ENCODE peak calls at places on chromosome 20, in nine cellular contexts. K, F, G, I, V, C, X, U and P are unnamed samples.

GRCh38 chr20:54680872-54681297 is 205.5 kb downstream of the DOK5 start:
- DNase-seq in K (peak), F (no peak), G (no peak), I (peak), V (peak), C (peak), X (peak), U (peak), P (peak)

GRCh38 chr20:10434832-10435812 is at the start of gene SLX4IP:
- DNase-seq in K (peak), F (peak), G (peak), I (peak), V (peak), C (peak), X (peak), U (peak), P (peak)

GRCh38 chr20:14521436-14521835 is 184.0 kb upstream of the FLRT3 start:
- DNase-seq in K (peak), F (no peak), G (no peak), I (peak), V (no peak), C (peak), X (no peak), U (no peak), P (peak)

GRCh38 chr20:32743237-32744112 is at the start of gene COMMD7:
- DNase-seq in K (peak), F (peak), G (no peak), I (peak), V (no peak), C (peak), X (peak), U (peak), P (peak)

GRCh38 chr20:9884666-9885065 is 45.8 kb upstream of the PAK5 start:
- DNase-seq in K (no peak), F (no peak), G (no peak), I (peak), V (no peak), C (peak), X (no peak), U (no peak), P (no peak)

GRCh38 chr20:59802018-59802417 is 131.4 kb downstream of the SYCP2 start:
- DNase-seq in K (no peak), F (no peak), G (no peak), I (no peak), V (no peak), C (no peak), X (no peak), U (no peak), P (no peak)

GRCh38 chr20:64137598-64138031 is 26.6 kb upstream of the MYT1 start:
- DNase-seq in K (no peak), F (no peak), G (no peak), I (no peak), V (no peak), C (no peak), X (no peak), U (no peak), P (no peak)

GRCh38 chr20:53914091-53914860 is 156.1 kb downstream of the BCAS1 start:
- DNase-seq in K (no peak), F (no peak), G (no peak), I (peak), V (no peak), C (peak), X (no peak), U (no peak), P (no peak)

GRCh38 chr20:17749628-17749978 is 49.8 kb downstream of the BANF2 start:
- DNase-seq in K (no peak), F (no peak), G (no peak), I (no peak), V (no peak), C (no peak), X (no peak), U (no peak), P (no peak)

GRCh38 chr20:63939061-63939935 is 16.9 kb downstream of the UCKL1 start:
- DNase-seq in K (no peak), F (no peak), G (no peak), I (no peak), V (no peak), C (no peak), X (no peak), U (no peak), P (no peak)

GRCh38 chr20:10676518-10676917 is 2.7 kb upstream of the JAG1 start:
- DNase-seq in K (no peak), F (no peak), G (no peak), I (no peak), V (no peak), C (no peak), X (no peak), U (no peak), P (no peak)

GRCh38 chr20:14573676-14574075 is 236.3 kb upstream of the FLRT3 start:
- DNase-seq in K (no peak), F (no peak), G (no peak), I (no peak), V (no peak), C (no peak), X (no peak), U (no peak), P (no peak)

GRCh38 chr20:39112196-39112743 is 150.1 kb downstream of the DHX35 start:
- DNase-seq in K (peak), F (no peak), G (peak), I (peak), V (peak), C (peak), X (peak), U (peak), P (peak)

GRCh38 chr20:34364013-34364382 is 925 bp downstream of the ITCH start:
- DNase-seq in K (peak), F (no peak), G (no peak), I (peak), V (no peak), C (peak), X (no peak), U (peak), P (peak)

GRCh38 chr20:45322952-45323383 is 14.9 kb upstream of the MATN4 start:
- DNase-seq in K (peak), F (no peak), G (no peak), I (peak), V (no peak), C (peak), X (no peak), U (peak), P (peak)

GRCh38 chr20:57654363-57654997 is 34.3 kb upstream of the ZBP1 start:
- DNase-seq in K (peak), F (no peak), G (peak), I (peak), V (peak), C (peak), X (peak), U (peak), P (peak)

GRCh38 chr20:63552481-63553249 is 1.3 kb upstream of the FNDC11 start:
- DNase-seq in K (no peak), F (peak), G (peak), I (no peak), V (no peak), C (no peak), X (no peak), U (peak), P (no peak)

GRCh38 chr20:25525857-25526256 is 59.5 kb downstream of the NINL start:
- DNase-seq in K (peak), F (no peak), G (no peak), I (peak), V (no peak), C (peak), X (no peak), U (no peak), P (no peak)

GRCh38 chr20:10671850-10672578 is 1.8 kb downstream of the JAG1 start:
- DNase-seq in K (peak), F (no peak), G (no peak), I (peak), V (no peak), C (peak), X (peak), U (peak), P (peak)

GRCh38 chr20:54078296-54078695 is 7.9 kb upstream of the BCAS1 start:
- DNase-seq in K (no peak), F (no peak), G (no peak), I (no peak), V (no peak), C (no peak), X (no peak), U (no peak), P (no peak)

GRCh38 chr20:12825180-12825579 is 183.6 kb upstream of the SPTLC3 start:
- DNase-seq in K (no peak), F (no peak), G (no peak), I (no peak), V (no peak), C (no peak), X (no peak), U (no peak), P (no peak)

GRCh38 chr20:23203951-23204730 is 118.0 kb upstream of the CD93 start:
- DNase-seq in K (no peak), F (no peak), G (no peak), I (no peak), V (no peak), C (no peak), X (no peak), U (no peak), P (no peak)

GRCh38 chr20:38173237-38174156 is 8.4 kb upstream of the TGM2 start:
- DNase-seq in K (peak), F (no peak), G (no peak), I (peak), V (no peak), C (peak), X (peak), U (peak), P (peak)

GRCh38 chr20:618980-619379 is 8.9 kb upstream of the TCF15 start:
- DNase-seq in K (no peak), F (no peak), G (no peak), I (no peak), V (no peak), C (no peak), X (no peak), U (no peak), P (peak)

GRCh38 chr20:14724465-14724864 is 387.1 kb upstream of the FLRT3 start:
- DNase-seq in K (no peak), F (no peak), G (no peak), I (no peak), V (no peak), C (no peak), X (no peak), U (no peak), P (no peak)

GRCh38 chr20:23399568-23400241 is 21.6 kb downstream of the NAPB start:
- DNase-seq in K (no peak), F (no peak), G (no peak), I (peak), V (no peak), C (peak), X (no peak), U (no peak), P (no peak)

GRCh38 chr20:49899551-49900383 is 15.6 kb downstream of the SPATA2 start:
- DNase-seq in K (no peak), F (no peak), G (no peak), I (peak), V (no peak), C (no peak), X (no peak), U (no peak), P (no peak)

GRCh38 chr20:44495257-44495656 is 19.6 kb downstream of the TTPAL start:
- DNase-seq in K (peak), F (no peak), G (no peak), I (peak), V (no peak), C (peak), X (no peak), U (no peak), P (peak)

GRCh38 chr20:22402990-22403859 is 181.1 kb downstream of the FOXA2 start:
- DNase-seq in K (no peak), F (no peak), G (no peak), I (no peak), V (peak), C (peak), X (peak), U (no peak), P (no peak)

GRCh38 chr20:15627089-15627488 is 946.2 kb downstream of the KIF16B start:
- DNase-seq in K (no peak), F (no peak), G (no peak), I (no peak), V (no peak), C (no peak), X (no peak), U (no peak), P (no peak)

GRCh38 chr20:43849496-43850197 is 65.0 kb upstream of the TOX2 start:
- DNase-seq in K (peak), F (no peak), G (no peak), I (peak), V (no peak), C (peak), X (no peak), U (no peak), P (no peak)

GRCh38 chr20:43925215-43925614 is 10.6 kb downstream of the TOX2 start:
- DNase-seq in K (no peak), F (peak), G (no peak), I (no peak), V (no peak), C (peak), X (no peak), U (no peak), P (no peak)

GRCh38 chr20:63322923-63323253 is 29.9 kb downstream of the COL20A1 start:
- DNase-seq in K (no peak), F (no peak), G (no peak), I (no peak), V (no peak), C (no peak), X (no peak), U (no peak), P (no peak)

GRCh38 chr20:22924036-22924737 is 110.9 kb upstream of the SSTR4 start:
- DNase-seq in K (no peak), F (no peak), G (no peak), I (no peak), V (no peak), C (peak), X (no peak), U (no peak), P (no peak)

GRCh38 chr20:61761453-61762207 is 304.1 kb downstream of the TAF4 start:
- DNase-seq in K (no peak), F (no peak), G (no peak), I (no peak), V (no peak), C (no peak), X (no peak), U (no peak), P (no peak)

GRCh38 chr20:19363439-19363838 is 151.0 kb downstream of the SLC24A3 start:
- DNase-seq in K (no peak), F (no peak), G (no peak), I (no peak), V (no peak), C (no peak), X (no peak), U (no peak), P (no peak)

GRCh38 chr20:62921119-62921687 is 5.1 kb downstream of the DIDO1 start:
- DNase-seq in K (peak), F (no peak), G (no peak), I (peak), V (peak), C (peak), X (peak), U (peak), P (peak)

GRCh38 chr20:57993738-57994431 is 234.6 kb downstream of the ANKRD60 start:
- DNase-seq in K (no peak), F (no peak), G (no peak), I (no peak), V (no peak), C (peak), X (no peak), U (no peak), P (no peak)

GRCh38 chr20:8399963-8400362 is 267.9 kb downstream of the PLCB1 start:
- DNase-seq in K (no peak), F (peak), G (no peak), I (no peak), V (no peak), C (no peak), X (no peak), U (peak), P (peak)

GRCh38 chr20:5529331-5530142 is 212.8 kb upstream of the PROKR2 start:
- DNase-seq in K (peak), F (peak), G (peak), I (peak), V (peak), C (peak), X (peak), U (peak), P (peak)
- H3K4me2 ChIP-seq in K (peak), F (peak), G (peak), I (no peak), V (no peak), C (peak), X (no peak), U (peak), P (no peak)

GRCh38 chr20:36271639-36272546 is 34.2 kb upstream of the DLGAP4 start:
- DNase-seq in K (no peak), F (no peak), G (no peak), I (no peak), V (no peak), C (no peak), X (no peak), U (peak), P (peak)

GRCh38 chr20:36274248-36274841 is 31.8 kb upstream of the DLGAP4 start:
- DNase-seq in K (no peak), F (no peak), G (no peak), I (no peak), V (no peak), C (no peak), X (peak), U (no peak), P (no peak)

GRCh38 chr20:36275011-36275410 is 31.1 kb upstream of the DLGAP4 start:
- DNase-seq in K (no peak), F (no peak), G (no peak), I (no peak), V (no peak), C (no peak), X (no peak), U (peak), P (no peak)

GRCh38 chr20:36272547-36273220 is 33.5 kb upstream of the DLGAP4 start:
- DNase-seq in K (no peak), F (no peak), G (no peak), I (no peak), V (no peak), C (no peak), X (no peak), U (no peak), P (no peak)

DNA sequence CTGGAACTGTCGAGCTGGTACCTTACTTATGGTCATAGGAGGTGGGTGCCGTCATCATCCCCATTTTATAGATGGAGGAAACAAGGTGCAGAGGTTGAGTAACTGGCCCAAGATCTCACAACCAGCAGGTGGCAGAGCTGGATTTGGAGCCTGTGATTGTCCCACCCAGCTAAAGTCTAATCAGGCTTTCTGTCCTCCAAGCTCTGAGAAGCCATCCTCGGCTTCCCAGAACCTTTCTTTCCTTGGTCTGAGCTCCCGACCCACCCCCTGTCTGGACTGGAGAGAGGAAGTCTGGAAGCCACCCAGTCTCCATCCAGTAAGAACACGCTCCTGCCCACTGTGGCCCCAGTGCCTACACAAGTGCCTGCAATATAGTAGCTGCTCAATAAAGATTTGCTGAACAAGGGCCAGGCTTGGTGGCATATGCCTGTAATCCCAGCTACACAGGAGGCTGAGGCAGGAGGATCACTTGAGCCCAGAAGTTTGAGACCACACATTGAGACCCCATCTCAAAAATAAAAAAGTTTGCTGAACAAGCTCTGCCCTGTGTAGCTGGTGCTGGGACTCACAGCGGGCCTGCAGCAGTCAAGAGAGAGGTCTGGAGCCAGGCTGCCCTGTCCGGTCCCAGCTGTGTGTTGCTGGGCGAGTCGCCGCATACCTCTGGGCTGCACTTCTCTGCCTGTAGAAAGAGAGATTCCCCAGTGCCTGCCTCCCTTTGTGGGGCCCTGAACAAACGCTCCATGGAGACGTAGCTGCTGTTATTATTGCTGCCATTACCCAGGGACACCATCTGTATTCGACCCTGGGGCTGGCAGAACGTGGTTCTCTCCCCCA is 32.5 kb upstream of the DLGAP4 start:
- DNase-seq in K (peak), F (no peak), G (no peak), I (peak), V (no peak), C (peak), X (peak), U (peak), P (peak)
- H3K9ac ChIP-seq in K (no peak), F (no peak), G (no peak), I (no peak), V (no peak), C (no peak), X (no peak), U (no peak), P (no peak)

DNA sequence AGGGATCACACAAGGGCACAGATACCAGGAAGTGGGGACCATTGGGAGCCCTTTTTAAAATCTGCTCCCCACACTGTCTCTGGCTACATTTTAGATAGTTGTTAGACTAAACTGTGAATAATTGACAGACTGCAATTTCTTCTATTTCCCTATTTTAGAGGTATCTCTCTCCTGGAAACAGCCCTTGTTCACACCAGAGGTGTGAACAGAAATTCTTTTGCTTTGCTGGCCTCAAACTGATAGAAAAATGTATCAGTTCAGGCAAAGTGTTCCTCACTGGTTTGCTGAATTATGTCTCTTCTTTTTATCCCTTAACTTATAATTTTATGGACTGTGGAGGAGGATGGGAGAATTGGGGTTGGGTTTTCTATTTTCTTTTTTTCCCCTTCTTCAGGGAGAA is 513.1 kb upstream of the SULF2 start:
- DNase-seq in K (no peak), F (no peak), G (no peak), I (no peak), V (no peak), C (no peak), X (no peak), U (no peak), P (no peak)
- H3K4me2 ChIP-seq in K (no peak), F (no peak), G (no peak), I (no peak), V (no peak), C (no peak), X (no peak), U (no peak), P (no peak)

DNA sequence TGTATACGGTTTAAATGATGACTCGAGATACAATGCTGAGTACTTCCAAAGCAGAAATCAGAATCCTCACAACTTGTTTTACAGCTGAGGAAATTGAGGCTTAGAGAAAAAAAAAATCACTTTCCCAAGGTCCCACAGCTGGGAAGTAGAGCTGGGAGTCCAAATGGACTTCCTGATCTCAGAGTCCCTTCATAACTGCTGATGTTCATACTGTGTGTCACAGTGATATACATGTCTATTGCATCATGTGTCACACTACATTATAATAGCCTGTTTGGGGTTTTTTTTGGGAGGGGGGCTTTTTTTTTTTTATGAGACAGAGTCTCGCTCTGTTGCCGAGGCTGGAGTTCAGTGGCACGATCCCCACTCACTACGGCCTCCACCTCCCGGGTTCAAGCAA is 8.5 kb downstream of the HM13 start:
- DNase-seq in K (no peak), F (no peak), G (no peak), I (no peak), V (no peak), C (no peak), X (no peak), U (no peak), P (no peak)
- H3K9ac ChIP-seq in K (no peak), F (no peak), G (no peak), I (no peak), V (no peak), C (no peak), X (no peak), U (no peak), P (no peak)